ENCODE peak calls at places on chromosomes 3 and 15, in ten cellular contexts. T is IMR-90, C is HCT116, P is ovary, A is transverse colon, V is sigmoid colon, U is upper lobe of left lung, G is tibial nerve, S is A549, Y is heart left ventricle. B is an unnamed sample.

GRCh38 chr3:107833046-107833445 is 257.8 kb downstream of the CD47 start:
- DNase-seq in Y (no peak), U (no peak), C (no peak), P (peak), A (no peak), G (no peak), T (peak), V (no peak), S (no peak), B (no peak)

GRCh38 chr15:62719316-62719715 is 323.2 kb upstream of the TPM1 start:
- DNase-seq in C (no peak), V (no peak), G (no peak), S (no peak), T (peak), U (no peak), Y (no peak), P (no peak), A (no peak), B (no peak)

GRCh38 chr15:101293122-101293521 is 1.9 kb downstream of the SNRPA1 start:
- DNase-seq in S (no peak), C (no peak), A (no peak), U (no peak), G (no peak), T (no peak), P (no peak), Y (no peak), V (no peak), B (no peak)

GRCh38 chr15:25777047-25777446 is 86.1 kb downstream of the ATP10A start:
- DNase-seq in T (no peak), U (no peak), G (no peak), S (no peak), Y (no peak), C (no peak), V (no peak), A (no peak), P (no peak), B (no peak)

GRCh38 chr15:81071130-81071529 is 62.9 kb upstream of the CFAP161 start:
- DNase-seq in G (no peak), V (no peak), T (peak), S (no peak), Y (no peak), C (no peak), P (no peak), U (no peak), A (no peak), B (no peak)

GRCh38 chr3:198071602-198072285 is 111.7 kb downstream of the LMLN start:
- DNase-seq in P (no peak), G (no peak), A (no peak), T (peak), U (no peak), C (peak), V (no peak), Y (no peak), S (peak), B (peak)

GRCh38 chr3:154111365-154111764 is 9.8 kb upstream of the ARHGEF26 start:
- DNase-seq in Y (no peak), C (no peak), U (no peak), T (no peak), G (no peak), P (no peak), A (no peak), V (no peak), S (no peak), B (no peak)

GRCh38 chr3:34247401-34247800 is 449.0 kb downstream of the PDCD6IP start:
- DNase-seq in U (no peak), C (no peak), V (no peak), A (no peak), Y (no peak), S (no peak), P (no peak), G (no peak), T (no peak), B (no peak)

GRCh38 chr3:53939081-53939582 is 47.5 kb upstream of the SELENOK start:
- DNase-seq in C (no peak), V (no peak), T (no peak), P (no peak), U (no peak), A (no peak), G (no peak), Y (no peak), S (no peak), B (no peak)

GRCh38 chr3:132283440-132283839 is 33.8 kb upstream of the ACP3 start:
- DNase-seq in C (no peak), U (peak), P (no peak), T (no peak), Y (no peak), G (peak), S (no peak), A (no peak), V (no peak), B (no peak)

GRCh38 chr15:80605591-80606150 is 89.4 kb upstream of the ABHD17C start:
- DNase-seq in V (no peak), S (no peak), C (no peak), T (no peak), G (no peak), P (no peak), U (no peak), Y (no peak), A (no peak), B (no peak)

GRCh38 chr3:171383206-171384018 is 76.8 kb downstream of the TNIK start:
- DNase-seq in C (no peak), T (peak), S (no peak), U (no peak), Y (no peak), V (no peak), A (no peak), P (no peak), G (no peak), B (no peak)

GRCh38 chr3:149898771-149899170 is 71.9 kb downstream of the PFN2 start:
- DNase-seq in S (no peak), G (no peak), V (no peak), U (no peak), Y (no peak), P (no peak), T (peak), A (no peak), C (peak), B (no peak)

GRCh38 chr3:194375473-194375872 is 5.9 kb upstream of the LRRC15 start:
- DNase-seq in V (no peak), A (no peak), G (no peak), C (no peak), S (no peak), Y (no peak), U (no peak), T (no peak), P (no peak), B (no peak)

GRCh38 chr15:51600114-51600513 is 22.5 kb downstream of the DMXL2 start:
- DNase-seq in A (no peak), T (peak), P (no peak), V (no peak), C (peak), S (no peak), Y (no peak), U (no peak), G (no peak), B (no peak)

GRCh38 chr3:166760114-166760513 is 620.0 kb downstream of the ZBBX start:
- DNase-seq in Y (no peak), T (no peak), U (no peak), P (no peak), G (no peak), V (no peak), A (no peak), S (no peak), C (no peak), B (no peak)

GRCh38 chr3:41182504-41183059 is 16.7 kb upstream of the CTNNB1 start:
- DNase-seq in U (no peak), A (no peak), T (no peak), V (no peak), C (no peak), G (no peak), Y (no peak), P (no peak), S (no peak), B (no peak)

GRCh38 chr3:31227152-31227581 is 305.6 kb upstream of the STT3B start:
- DNase-seq in Y (no peak), G (no peak), A (no peak), S (no peak), V (no peak), P (no peak), C (no peak), U (no peak), T (no peak), B (no peak)

GRCh38 chr3:175743733-175744400 is 884.7 kb downstream of the NAALADL2 start:
- DNase-seq in C (no peak), P (no peak), S (peak), T (peak), V (no peak), A (no peak), G (no peak), U (no peak), Y (no peak), B (no peak)

GRCh38 chr3:152961323-152961722 is 126.4 kb downstream of the P2RY1 start:
- DNase-seq in C (peak), G (no peak), A (no peak), U (no peak), P (no peak), Y (no peak), S (peak), T (peak), V (no peak), B (peak)

GRCh38 chr15:71747128-71748083 is 62.9 kb upstream of the NR2E3 start:
- DNase-seq in V (no peak), S (peak), G (no peak), P (no peak), T (peak), U (no peak), Y (no peak), A (no peak), C (peak), B (no peak)

GRCh38 chr3:52099006-52099405 is 42.6 kb upstream of the DUSP7 start:
- DNase-seq in U (peak), C (no peak), T (no peak), P (no peak), S (no peak), G (no peak), Y (no peak), V (peak), A (no peak), B (no peak)

GRCh38 chr3:15815696-15816095 is 17.9 kb upstream of the ANKRD28 start:
- DNase-seq in U (no peak), A (no peak), S (peak), P (no peak), C (peak), T (peak), Y (no peak), G (no peak), V (no peak), B (peak)

GRCh38 chr15:42577514-42578031 is 2.2 kb downstream of the STARD9 start:
- DNase-seq in U (no peak), T (peak), C (no peak), Y (no peak), P (no peak), A (no peak), V (no peak), G (peak), S (no peak), B (no peak)

GRCh38 chr3:124584552-124585391 is 145.5 kb upstream of the UMPS start:
- DNase-seq in S (peak), U (peak), T (peak), Y (peak), V (peak), G (peak), C (peak), P (peak), A (peak), B (no peak)

GRCh38 chr3:153210116-153210515 is 48.1 kb downstream of the RAP2B start:
- DNase-seq in G (no peak), P (no peak), Y (no peak), V (no peak), T (peak), S (no peak), A (no peak), C (peak), U (no peak), B (no peak)

GRCh38 chr3:188542196-188542595 is 388.2 kb downstream of the LPP start:
- DNase-seq in T (no peak), P (no peak), G (no peak), U (no peak), S (no peak), A (no peak), Y (no peak), V (no peak), C (no peak), B (no peak)

GRCh38 chr3:191412764-191413163 is 48.2 kb upstream of the PYDC2 start:
- DNase-seq in G (no peak), U (no peak), V (no peak), T (peak), C (no peak), P (no peak), Y (no peak), S (no peak), A (no peak), B (no peak)

GRCh38 chr3:185757176-185757575 is 67.7 kb downstream of the IGF2BP2 start:
- DNase-seq in P (no peak), S (no peak), T (no peak), A (no peak), Y (no peak), G (no peak), C (no peak), V (no peak), U (no peak), B (no peak)

GRCh38 chr3:9903238-9903624 is 583 bp downstream of the IL17RE start:
- DNase-seq in Y (peak), P (no peak), T (peak), C (no peak), S (no peak), V (no peak), A (no peak), U (no peak), G (no peak), B (no peak)

GRCh38 chr3:57691411-57692133 is 1.3 kb downstream of the DENND6A start:
- DNase-seq in T (peak), C (no peak), Y (no peak), A (no peak), P (peak), U (no peak), G (no peak), S (no peak), V (no peak), B (peak)

GRCh38 chr15:41804920-41805666 is 22.8 kb upstream of the JMJD7 start:
- DNase-seq in Y (no peak), G (no peak), V (peak), S (no peak), P (no peak), U (no peak), A (no peak), T (no peak), C (no peak), B (no peak)

GRCh38 chr3:23804441-23805227 is 1.1 kb upstream of the UBE2E1 start:
- DNase-seq in V (no peak), U (no peak), A (peak), S (no peak), C (no peak), P (no peak), T (no peak), G (no peak), Y (no peak), B (no peak)

GRCh38 chr3:111735271-111735758 is 123.8 kb upstream of the PHLDB2 start:
- DNase-seq in S (peak), A (no peak), G (no peak), T (peak), P (no peak), V (no peak), U (no peak), C (peak), Y (no peak), B (no peak)

GRCh38 chr3:124556636-124557035 is 173.6 kb upstream of the UMPS start:
- DNase-seq in G (no peak), T (no peak), C (no peak), S (no peak), Y (no peak), P (no peak), A (no peak), U (no peak), V (no peak), B (no peak)

GRCh38 chr3:197311591-197311990 is 13.2 kb upstream of the DLG1 start:
- DNase-seq in G (no peak), P (no peak), S (no peak), V (no peak), U (no peak), C (no peak), T (peak), Y (no peak), A (no peak), B (no peak)

GRCh38 chr3:64216706-64217105 is 8.6 kb downstream of the PRICKLE2 start:
- DNase-seq in V (no peak), P (no peak), Y (no peak), G (no peak), C (no peak), U (no peak), A (no peak), T (peak), S (no peak), B (no peak)

GRCh38 chr15:83654379-83655236 is 685 bp downstream of the ADAMTSL3 start:
- DNase-seq in C (no peak), G (no peak), A (no peak), V (peak), S (no peak), U (no peak), T (no peak), Y (peak), P (peak), B (no peak)

GRCh38 chr15:42474857-42475256 is 16.1 kb downstream of the ZNF106 start:
- DNase-seq in A (no peak), G (no peak), C (no peak), S (no peak), P (no peak), T (no peak), U (no peak), Y (no peak), V (no peak), B (peak)

DNA sequence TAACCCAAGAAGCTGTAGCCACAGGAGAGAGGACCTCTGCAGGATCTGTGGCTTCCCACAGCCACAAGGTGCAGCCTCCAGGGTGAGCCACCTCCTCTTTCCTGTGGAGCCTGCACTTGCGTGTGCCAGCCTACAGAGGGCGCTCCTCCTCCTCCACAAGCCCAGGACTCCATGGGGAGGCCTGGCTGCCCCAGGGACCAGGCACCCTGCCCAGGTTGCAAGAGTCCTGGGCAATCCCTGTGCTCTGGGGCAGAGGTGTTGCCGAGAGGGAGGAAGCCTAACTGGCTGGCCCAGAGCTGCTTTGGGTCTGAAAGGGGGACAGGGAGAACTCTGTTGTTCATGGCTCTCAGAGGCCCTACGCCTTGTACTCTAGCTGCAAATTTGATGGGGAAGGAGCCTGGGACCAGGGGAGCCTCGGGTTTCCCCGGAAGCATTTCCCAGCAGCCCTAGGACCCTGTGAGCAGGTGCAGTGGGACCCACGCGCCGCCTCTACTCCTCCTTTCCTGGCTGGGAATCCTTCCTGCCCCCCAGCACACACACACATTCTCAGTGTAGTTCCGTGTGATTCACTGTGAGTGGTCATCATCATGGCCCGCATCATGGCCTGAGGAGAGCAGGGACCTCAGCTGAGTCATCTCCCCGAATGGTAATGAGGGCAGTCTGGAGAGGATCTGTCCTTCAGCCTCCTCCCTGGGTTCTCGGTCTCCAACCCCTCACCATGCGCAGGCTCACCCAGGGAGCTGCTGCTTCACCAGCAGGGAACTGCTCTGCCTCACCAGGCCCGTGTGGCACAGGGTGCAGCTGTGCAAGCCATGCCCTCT is 24.3 kb downstream of the TBC1D21 start:
- DNase-seq in C (peak), G (no peak), T (peak), Y (peak), V (no peak), P (no peak), A (peak), U (peak), S (peak), B (peak)
- TF ChIP-seq POLR2A in C (no peak), G (no peak), T (no peak), Y (no peak), V (no peak), P (no peak), A (no peak), U (no peak), S (no peak), B (no peak)

DNA sequence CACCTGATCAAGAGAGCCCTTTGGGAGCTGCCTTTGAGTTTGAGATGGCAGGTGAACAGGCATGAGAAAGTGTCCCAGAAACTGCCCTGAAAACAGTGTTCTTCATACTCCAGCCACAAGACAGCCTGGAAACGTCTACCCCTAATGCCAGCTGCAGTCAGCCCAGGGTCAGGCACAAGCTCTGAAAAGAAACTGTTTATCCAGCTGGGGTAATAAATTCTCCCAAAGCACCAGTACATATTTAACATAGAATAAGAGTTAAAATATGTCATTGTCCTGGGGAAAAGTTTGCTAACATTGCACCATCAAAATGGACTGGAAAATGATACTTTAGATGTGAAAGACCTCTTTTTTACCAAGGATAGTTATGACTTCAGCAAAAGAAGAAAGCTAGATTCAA is 66.3 kb downstream of the NEK10 start:
- DNase-seq in C (no peak), T (no peak), P (no peak), S (no peak), A (no peak), U (no peak), V (no peak), G (no peak), Y (no peak), B (no peak)
- TF ChIP-seq POLR2A in C (no peak), T (no peak), P (no peak), S (no peak), A (no peak), U (no peak), V (no peak), G (no peak), Y (no peak), B (no peak)

DNA sequence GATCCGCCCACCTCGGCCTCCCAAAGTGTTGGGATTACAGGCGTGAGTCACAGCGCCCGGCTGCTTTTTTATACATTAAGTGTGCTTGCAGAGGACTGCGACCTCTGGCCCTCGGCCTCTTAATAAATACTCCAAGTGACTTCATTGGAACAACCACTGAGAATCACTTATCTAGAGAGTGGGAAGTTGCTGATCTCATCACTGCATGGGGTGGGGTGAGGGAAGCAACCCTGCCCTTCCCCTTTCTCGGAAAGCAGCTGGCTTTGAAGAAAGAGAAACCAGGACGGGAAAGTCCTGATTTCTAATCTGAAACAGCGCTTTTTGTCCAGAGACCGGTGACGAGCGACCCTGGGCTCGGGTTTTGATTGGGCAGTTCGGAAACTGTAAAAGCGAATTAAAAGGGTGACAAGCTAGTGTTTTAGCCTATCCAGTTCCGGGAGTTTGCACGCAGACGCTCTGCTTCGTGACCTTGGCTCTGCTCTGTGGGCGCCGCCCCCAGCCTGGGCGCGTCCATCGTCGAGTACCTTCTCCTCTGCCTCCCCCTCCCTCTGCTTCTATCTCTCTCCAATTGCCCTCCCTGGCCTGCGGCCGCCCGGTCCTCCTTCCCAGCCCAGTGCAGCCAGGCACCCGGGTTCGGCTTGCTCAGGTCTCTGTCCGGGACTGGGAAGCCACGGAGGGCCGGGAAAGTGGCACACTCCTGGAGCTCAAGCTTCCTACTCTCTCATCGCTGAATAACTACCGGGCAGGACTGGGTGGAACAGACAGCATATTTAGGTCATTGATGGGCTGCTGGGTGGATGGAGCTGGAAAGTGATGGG is 7.5 kb upstream of the TRIM69 start:
- DNase-seq in S (peak), U (peak), Y (peak), P (peak), T (peak), V (peak), C (peak), A (peak), G (peak), B (peak)
- TF ChIP-seq POLR2A in S (peak), U (peak), Y (no peak), P (peak), T (peak), V (peak), C (peak), A (peak), G (peak), B (peak)

GRCh38 chr3:128621931-128622330 is 28.7 kb downstream of the RPN1 start:
- DNase-seq in T (no peak), S (no peak), V (no peak), C (no peak), A (no peak), Y (no peak), U (no peak), P (no peak), G (no peak), B (no peak)
- TF ChIP-seq POLR2A in T (no peak), S (no peak), V (no peak), C (no peak), A (no peak), Y (no peak), U (no peak), P (no peak), G (no peak), B (no peak)

GRCh38 chr15:67080900-67081431 is 15.6 kb downstream of the SMAD3 start:
- DNase-seq in P (no peak), U (peak), S (peak), Y (peak), T (peak), A (no peak), C (no peak), V (peak), G (peak), B (peak)
- TF ChIP-seq POLR2A in P (no peak), U (no peak), S (no peak), Y (no peak), T (no peak), A (no peak), C (no peak), V (no peak), G (no peak), B (no peak)